ENCODE peak calls at places on chromosomes 13 and 19, in ten cellular contexts. S is uterus, L is adrenal gland, T is esophagus muscularis mucosa, V is suprapubic skin, H is ovary, R is prostate gland, G is transverse colon, F is upper lobe of left lung, D is esophagus squamous epithelium. Z is an unnamed sample.

GRCh38 chr13:96460571-96460970 is 370.7 kb downstream of the HS6ST3 start:
- DNase-seq in S (no peak), L (peak; percentile 29), T (no peak), V (no peak), H (no peak), R (no peak), G (no peak), F (no peak), D (no peak), Z (no peak)

GRCh38 chr13:87893186-87893585 is 222.0 kb downstream of the SLITRK5 start:
- DNase-seq in S (no peak), L (no peak), T (no peak), V (no peak), H (no peak), R (no peak), G (no peak), F (no peak), D (no peak), Z (no peak)

GRCh38 chr13:112572408-112572807 is 15.5 kb downstream of the TUBGCP3 start:
- DNase-seq in S (no peak), L (no peak), T (peak; percentile 62), V (no peak), H (no peak), R (no peak), G (no peak), F (no peak), D (no peak), Z (no peak)

GRCh38 chr19:13981467-13981866 is 24.7 kb downstream of the RFX1 start:
- DNase-seq in S (no peak), L (no peak), T (no peak), V (no peak), H (no peak), R (no peak), G (no peak), F (no peak), D (no peak), Z (no peak)

GRCh38 chr19:11767633-11768133 is 883 bp downstream of the ZNF441 start:
- DNase-seq in S (peak; percentile 22), L (peak; percentile 48), T (no peak), V (peak; percentile 65), H (peak; percentile 50), R (peak; percentile 11), G (peak; percentile 69), F (peak; percentile 55), D (no peak), Z (peak; percentile 89)

GRCh38 chr19:8005534-8006256 is at the start of gene ELAVL1:
- DNase-seq in S (peak; percentile 89), L (peak; percentile 89), T (peak; percentile 93), V (peak; percentile 90), H (peak; percentile 93), R (peak; percentile 86), G (peak; percentile 92), F (peak; percentile 84), D (peak; percentile 33), Z (peak; percentile 97)

GRCh38 chr19:41887711-41888382 is 4.9 kb downstream of the ARHGEF1 start:
- DNase-seq in S (no peak), L (no peak), T (no peak), V (no peak), H (no peak), R (no peak), G (peak; percentile 77), F (peak; percentile 91), D (no peak), Z (no peak)

GRCh38 chr19:48487944-48488343 is 18.8 kb downstream of the CYTH2 start:
- DNase-seq in S (no peak), L (peak; percentile 95), T (no peak), V (no peak), H (no peak), R (peak; percentile 90), G (peak; percentile 83), F (peak; percentile 84), D (no peak), Z (peak; percentile 93)

GRCh38 chr13:87234981-87235380 is 436.2 kb upstream of the SLITRK5 start:
- DNase-seq in S (no peak), L (no peak), T (no peak), V (no peak), H (no peak), R (no peak), G (no peak), F (no peak), D (no peak), Z (no peak)

GRCh38 chr13:112726018-112726767 is 36.4 kb downstream of the ATP11A start:
- DNase-seq in S (no peak), L (no peak), T (no peak), V (peak; percentile 54), H (peak; percentile 25), R (no peak), G (no peak), F (no peak), D (no peak), Z (no peak)

GRCh38 chr19:6736917-6737283 is 480 bp downstream of the GPR108 start:
- DNase-seq in S (no peak), L (no peak), T (no peak), V (no peak), H (no peak), R (no peak), G (no peak), F (no peak), D (no peak), Z (no peak)

GRCh38 chr19:52600639-52601024 is 30.5 kb downstream of the ZNF701 start:
- DNase-seq in S (no peak), L (no peak), T (no peak), V (peak; percentile 63), H (no peak), R (no peak), G (peak; percentile 77), F (peak; percentile 22), D (no peak), Z (no peak)

GRCh38 chr13:113822956-113823744 is 40.7 kb downstream of the GAS6 start:
- DNase-seq in S (no peak), L (no peak), T (no peak), V (no peak), H (no peak), R (no peak), G (no peak), F (no peak), D (no peak), Z (no peak)

GRCh38 chr19:20154636-20155035 is 12.4 kb upstream of the ZNF486 start:
- DNase-seq in S (no peak), L (no peak), T (no peak), V (no peak), H (no peak), R (peak; percentile 21), G (no peak), F (no peak), D (no peak), Z (no peak)

GRCh38 chr19:19176950-19177349 is 6.9 kb upstream of the MEF2B start:
- DNase-seq in S (no peak), L (no peak), T (no peak), V (no peak), H (no peak), R (no peak), G (no peak), F (no peak), D (no peak), Z (no peak)

GRCh38 chr19:51107406-51108065 is 673 bp downstream of the CTU1 start:
- DNase-seq in S (no peak), L (no peak), T (no peak), V (peak; percentile 75), H (no peak), R (no peak), G (no peak), F (no peak), D (no peak), Z (no peak)

GRCh38 chr13:48576448-48576993 is 43.6 kb upstream of the RCBTB2 start:
- DNase-seq in S (no peak), L (no peak), T (peak; percentile 39), V (no peak), H (no peak), R (no peak), G (no peak), F (no peak), D (no peak), Z (no peak)

GRCh38 chr13:37651891-37652290 is 53.3 kb upstream of the POSTN start:
- DNase-seq in S (no peak), L (no peak), T (no peak), V (no peak), H (no peak), R (no peak), G (no peak), F (no peak), D (no peak), Z (no peak)

GRCh38 chr13:31686660-31687430 is 52.5 kb upstream of the RXFP2 start:
- DNase-seq in S (no peak), L (no peak), T (no peak), V (no peak), H (no peak), R (no peak), G (no peak), F (no peak), D (no peak), Z (no peak)

GRCh38 chr19:289651-290538 is 1.3 kb downstream of the PLPP2 start:
- DNase-seq in S (no peak), L (peak; percentile 77), T (no peak), V (no peak), H (no peak), R (peak; percentile 64), G (peak; percentile 84), F (peak; percentile 66), D (no peak), Z (peak; percentile 91)

GRCh38 chr19:7294571-7295212 is 478 bp upstream of the INSR start:
- DNase-seq in S (peak; percentile 69), L (peak; percentile 74), T (no peak), V (peak; percentile 81), H (peak; percentile 82), R (peak; percentile 74), G (peak; percentile 83), F (peak; percentile 82), D (no peak), Z (peak; percentile 92)

GRCh38 chr19:43634877-43635560 is 4.6 kb downstream of the CADM4 start:
- DNase-seq in S (no peak), L (no peak), T (no peak), V (peak; percentile 59), H (peak; percentile 64), R (no peak), G (no peak), F (no peak), D (no peak), Z (no peak)
- TF ChIP-seq POLR2A in S (no peak), L (no peak), T (no peak), V (no peak), H (peak; percentile 11), R (no peak), G (no peak), F (no peak), D (no peak), Z (no peak)

GRCh38 chr13:74070065-74070464 is 64.1 kb downstream of the KLF12 start:
- DNase-seq in S (no peak), L (no peak), T (no peak), V (no peak), H (no peak), R (no peak), G (no peak), F (no peak), D (no peak), Z (no peak)
- H3K4me3 ChIP-seq in S (no peak overlapping the region), L (no peak overlapping the region), T (no peak overlapping the region), V (no peak overlapping the region), H (no peak overlapping the region), R (no peak overlapping the region), G (no peak overlapping the region), F (no peak overlapping the region), D (no peak overlapping the region), Z (no peak overlapping the region)

GRCh38 chr13:60155978-60156377 is 7.8 kb downstream of the DIAPH3 start:
- DNase-seq in S (no peak), L (no peak), T (no peak), V (no peak), H (no peak), R (no peak), G (no peak), F (no peak), D (no peak), Z (no peak)
- TF ChIP-seq CTCF in S (no peak), L (no peak), T (no peak), V (no peak), H (no peak), R (no peak), G (no peak), F (no peak), D (no peak), Z (no peak)

GRCh38 chr19:55147408-55148251 is 1.4 kb downstream of the TNNT1 start:
- DNase-seq in S (no peak), L (no peak), T (no peak), V (no peak), H (no peak), R (no peak), G (no peak), F (no peak), D (no peak), Z (no peak)
- TF ChIP-seq POLR2A in S (no peak), L (no peak), T (no peak), V (no peak), H (no peak), R (no peak), G (no peak), F (no peak), D (no peak), Z (no peak)